ENCODE peak calls at places on chromosome 3, in four cellular contexts. H is cardiac muscle cell, R is lower lobe of right lung, A is breast epithelium. G is an unnamed sample.

GRCh38 chr3:65006300-65006739 is 318.5 kb upstream of the ADAMTS9 start:
- DNase-seq in R (no peak), H (peak; percentile 86), A (no peak), G (no peak)

GRCh38 chr3:33949074-33949473 is 150.6 kb downstream of the PDCD6IP start:
- DNase-seq in H (no peak), R (no peak), A (no peak), G (no peak)

GRCh38 chr3:72010044-72010443 is 225.1 kb upstream of the PROK2 start:
- DNase-seq in R (no peak), A (no peak), H (peak; percentile 41), G (no peak)

GRCh38 chr3:139935866-139936817 is 1.2 kb downstream of the CLSTN2 start:
- DNase-seq in R (peak; percentile 47), A (peak; percentile 57), H (no peak), G (no peak)

GRCh38 chr3:197085137-197085536 is 55.5 kb upstream of the MELTF start:
- DNase-seq in A (no peak), H (no peak), R (no peak), G (no peak)

GRCh38 chr3:13348671-13349396 is 71.3 kb downstream of the NUP210 start:
- DNase-seq in R (no peak), A (no peak), H (peak; percentile 34), G (no peak)

GRCh38 chr3:47047673-47048072 is 68.2 kb downstream of the NBEAL2 start:
- DNase-seq in A (no peak), R (no peak), H (peak; percentile 14), G (no peak)

GRCh38 chr3:11238057-11238456 is 34.1 kb upstream of the ATG7 start:
- DNase-seq in R (no peak), H (peak; percentile 93), A (no peak), G (no peak)

GRCh38 chr3:134381836-134382442 is 7.7 kb upstream of the AMOTL2 start:
- DNase-seq in H (no peak), R (peak; percentile 89), A (peak; percentile 87), G (no peak)

GRCh38 chr3:114626751-114627150 is 332.9 kb downstream of the TIGIT start:
- DNase-seq in R (no peak), A (no peak), H (peak; percentile 12), G (no peak)

GRCh38 chr3:23739536-23739935 is 66.2 kb upstream of the UBE2E1 start:
- DNase-seq in A (no peak), R (no peak), H (peak; percentile 69), G (no peak)

GRCh38 chr3:46863261-46863782 is at the start of gene MYL3:
- DNase-seq in A (no peak), H (no peak), R (peak; percentile 18), G (no peak)

GRCh38 chr3:114128826-114129225 is 50.0 kb downstream of the DRD3 start:
- DNase-seq in R (no peak), A (no peak), H (no peak), G (no peak)

GRCh38 chr3:72872183-72872582 is 15.7 kb upstream of the GXYLT2 start:
- DNase-seq in H (peak; percentile 49), A (no peak), R (no peak), G (no peak)

GRCh38 chr3:36373661-36374060 is 6.6 kb upstream of the STAC start:
- DNase-seq in A (no peak), H (no peak), R (no peak), G (no peak)

GRCh38 chr3:57961828-57962447 is 46.3 kb upstream of the FLNB start:
- DNase-seq in H (peak; percentile 74), A (no peak), R (no peak), G (no peak)

GRCh38 chr3:119194237-119195150 is 21.1 kb downstream of the UPK1B start:
- DNase-seq in H (no peak), A (no peak), R (no peak), G (no peak)

GRCh38 chr3:108472011-108472591 is 38.3 kb downstream of the MYH15 start:
- DNase-seq in H (peak; percentile 64), R (no peak), A (no peak), G (no peak)

GRCh38 chr3:114551770-114552526 is 258.1 kb downstream of the TIGIT start:
- DNase-seq in A (no peak), H (peak; percentile 50), R (no peak), G (no peak)

GRCh38 chr3:72560857-72561675 is 287.2 kb downstream of the SHQ1 start:
- DNase-seq in A (no peak), R (no peak), H (no peak), G (no peak)

GRCh38 chr3:51311055-51311454 is 74.0 kb upstream of the MANF start:
- DNase-seq in A (no peak), R (no peak), H (peak; percentile 34), G (no peak)

GRCh38 chr3:24521306-24522154 is 26.9 kb upstream of the THRB start:
- DNase-seq in H (peak; percentile 59), A (peak; percentile 64), R (peak; percentile 74), G (no peak)

GRCh38 chr3:159764211-159765024 is 224.2 kb upstream of the IL12A start:
- DNase-seq in H (peak; percentile 78), A (no peak), R (peak; percentile 69), G (peak; percentile 25)

GRCh38 chr3:49906004-49906860 is 2.6 kb upstream of the MST1R start:
- DNase-seq in R (peak; percentile 65), H (peak; percentile 53), A (no peak), G (no peak)

GRCh38 chr3:130963878-130964277 is 62.7 kb downstream of the ASTE1 start:
- DNase-seq in R (no peak), A (no peak), H (peak; percentile 97), G (no peak)

GRCh38 chr3:127542441-127542952 is 48.0 kb downstream of the TPRA1 start:
- DNase-seq in R (peak; percentile 91), A (no peak), H (no peak), G (no peak)

GRCh38 chr3:162647321-162647720 is 1150.7 kb downstream of the OTOL1 start:
- DNase-seq in R (no peak), H (no peak), A (no peak), G (no peak)
- H3K27ac ChIP-seq in R (no peak overlapping the region), H (no peak overlapping the region), A (no peak overlapping the region), G (no peak overlapping the region)

GRCh38 chr3:186519021-186519658 is 25.0 kb downstream of the CRYGS start:
- DNase-seq in R (no peak), A (no peak), H (no peak), G (no peak)
- H3K4me1 ChIP-seq in R (no peaks in the 10 kb centered on the region), A (no peaks in the 10 kb centered on the region), H (peaks cover 6% of the 10 kb centered on the region), G (no peaks in the 10 kb centered on the region)

DNA sequence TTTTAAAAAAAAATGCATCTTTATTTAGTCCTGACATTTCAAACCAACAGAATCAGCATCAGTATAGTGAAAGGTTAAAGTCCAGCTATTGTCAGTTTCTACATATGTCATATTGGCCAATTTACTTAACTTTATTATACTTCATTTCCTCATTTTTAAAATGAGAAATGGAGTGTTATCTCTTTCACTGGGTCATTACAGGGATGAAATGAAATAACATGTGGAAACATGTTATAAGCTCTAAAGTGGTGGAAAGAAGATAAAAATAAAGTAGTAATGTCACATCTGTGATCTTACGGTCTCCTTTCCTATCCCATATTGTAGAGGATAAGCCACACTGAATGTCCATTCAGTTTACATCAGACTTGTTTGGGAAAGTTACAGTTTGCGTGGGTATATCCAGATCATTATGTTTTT is 780.1 kb downstream of the TUSC7 start:
- DNase-seq in R (no peak), H (no peak), A (no peak), G (no peak)
- H3K27ac ChIP-seq in R (no peak overlapping the region), H (no peak overlapping the region), A (no peak overlapping the region), G (no peak overlapping the region)

DNA sequence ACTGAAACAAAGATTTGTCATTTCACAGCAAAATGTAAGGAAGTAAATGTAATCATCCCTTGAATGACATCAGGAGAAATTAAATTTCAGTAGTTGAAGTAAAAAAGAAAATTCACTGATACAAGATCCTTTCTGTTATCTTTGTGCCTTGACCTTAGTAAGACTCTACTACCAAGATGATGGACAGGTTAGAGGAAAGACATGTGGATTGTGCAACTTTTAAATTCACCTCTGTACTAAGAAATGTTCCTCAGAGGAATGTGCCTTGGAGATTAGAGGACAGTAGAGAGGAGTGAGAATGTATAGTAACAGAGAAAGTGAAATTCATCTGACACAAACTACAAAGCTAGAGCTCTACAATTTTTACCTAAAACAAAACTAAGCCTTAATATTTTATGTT is 375.3 kb downstream of the PLOD2 start:
- DNase-seq in H (no peak), A (no peak), R (no peak), G (no peak)
- H3K4me1 ChIP-seq in H (no peaks in the 10 kb centered on the region), A (no peaks in the 10 kb centered on the region), R (no peaks in the 10 kb centered on the region), G (no peaks in the 10 kb centered on the region)

GRCh38 chr3:149641011-149641728 is 16.7 kb downstream of the WWTR1 start:
- DNase-seq in A (no peak), H (no peak), R (no peak), G (no peak)
- H3K27ac ChIP-seq in A (peak overlapping the region; percentile 76), H (peak overlapping the region; percentile 16), R (no peak overlapping the region), G (peak overlapping the region; percentile 34)

DNA sequence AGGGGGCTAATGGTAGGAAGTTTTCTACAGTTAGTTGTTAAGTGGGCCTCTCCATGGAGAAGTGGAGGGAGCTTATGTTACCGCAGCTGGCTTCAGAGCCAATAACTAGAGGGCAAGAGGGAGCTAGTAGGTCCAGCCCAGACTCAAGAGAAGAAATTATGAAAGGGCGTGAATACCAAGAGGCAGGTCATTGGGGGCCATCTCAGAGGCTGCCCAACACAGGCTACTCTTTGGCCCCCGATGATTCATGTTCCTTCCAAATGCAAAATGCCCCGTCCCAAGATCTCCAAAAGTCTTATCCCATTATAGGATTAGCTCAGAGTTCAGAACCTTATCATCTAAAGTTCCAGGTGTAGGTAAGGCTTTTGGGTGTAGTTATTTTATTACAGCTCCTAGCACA is 94.5 kb downstream of the FNDC3B start:
- DNase-seq in A (no peak), H (no peak), R (no peak), G (no peak)
- H3K4me1 ChIP-seq in A (peaks cover 5% of the 10 kb centered on the region), H (peaks cover 15% of the 10 kb centered on the region), R (peaks cover 98% of the 10 kb centered on the region), G (peaks cover 66% of the 10 kb centered on the region)

GRCh38 chr3:99902091-99902490 is 84.4 kb downstream of the CMSS1 start:
- DNase-seq in H (no peak), R (no peak), A (no peak), G (no peak)
- H3K27ac ChIP-seq in H (no peak overlapping the region), R (no peak overlapping the region), A (no peak overlapping the region), G (no peak overlapping the region)